ENCODE peak calls at places on chromosomes 4 and X, in seven cellular contexts. F is activated gamma-delta T cell treated with Interleukin-2 at 50 U/mL for 16 hours, G is right cardiac atrium, H is H7, Q is T-cell, P is EH, Y is naive B cell. A is an unnamed sample.

GRCh38 chr4:138367942-138368341 is 125.8 kb upstream of the SLC7A11 start:
- DNase-seq in Q (no peak), Y (no peak), G (no peak), H (no peak), F (no peak), P (no peak), A (no peak)

GRCh38 chr4:7876096-7876993 is 63.3 kb downstream of the AFAP1 start:
- DNase-seq in F (peak; percentile 26), G (no peak), P (peak; percentile 57), Q (no peak), H (peak; percentile 72), Y (no peak), A (no peak)

GRCh38 chr4:8323947-8324555 is 54.5 kb downstream of the HTRA3 start:
- DNase-seq in Y (no peak), Q (no peak), G (no peak), P (peak; percentile 54), F (peak; percentile 0), H (no peak), A (no peak)

GRCh38 chr4:52658671-52659015 is 458 bp downstream of the USP46 start:
- DNase-seq in Q (no peak), F (peak; percentile 10), H (peak; percentile 82), G (no peak), P (no peak), Y (peak; percentile 6), A (no peak)

GRCh38 chrX:151151668-151152267 is 24.6 kb upstream of the GPR50 start:
- DNase-seq in Y (peak; percentile 23), H (peak; percentile 39), P (peak; percentile 55), Q (no peak), G (no peak), F (peak; percentile 24), A (peak; percentile 32)

GRCh38 chr4:175531405-175532091 is 280.5 kb downstream of the GPM6A start:
- DNase-seq in Y (no peak), P (peak; percentile 70), H (no peak), G (no peak), F (no peak), Q (no peak), A (no peak)

GRCh38 chr4:119523399-119523798 is 105.2 kb downstream of the PDE5A start:
- DNase-seq in P (no peak), H (no peak), Q (no peak), F (no peak), G (no peak), Y (no peak), A (no peak)

GRCh38 chrX:2464677-2465166 is 36.1 kb downstream of the DHRSX start:
- DNase-seq in P (no peak), Q (no peak), H (no peak), G (peak; percentile 8), F (no peak), Y (no peak), A (no peak)

GRCh38 chrX:24190500-24191156 is 41.1 kb downstream of the ZFX start:
- DNase-seq in Q (no peak), Y (no peak), F (no peak), G (no peak), H (no peak), P (peak; percentile 45), A (no peak)

GRCh38 chr4:48594185-48594584 is 104.1 kb downstream of the ZAR1 start:
- DNase-seq in H (peak; percentile 20), P (no peak), G (no peak), Y (no peak), F (no peak), Q (no peak), A (no peak)

GRCh38 chrX:42804524-42804923 is 26.6 kb upstream of the PPP1R2C start:
- DNase-seq in Q (no peak), P (no peak), H (peak; percentile 71), F (no peak), Y (no peak), G (no peak), A (no peak)

GRCh38 chr4:152094851-152095700 is 334.3 kb upstream of the GATB start:
- DNase-seq in P (peak; percentile 76), H (no peak), G (no peak), Q (no peak), Y (no peak), F (no peak), A (no peak)

GRCh38 chr4:8117278-8117682 is 41.3 kb downstream of the ABLIM2 start:
- DNase-seq in G (peak; percentile 78), Q (peak; percentile 13), F (no peak), H (peak; percentile 90), Y (peak; percentile 25), P (peak; percentile 48), A (no peak)

GRCh38 chr4:150999091-150999490 is 16.0 kb downstream of the LRBA start:
- DNase-seq in P (no peak), G (no peak), Q (no peak), Y (peak; percentile 34), F (no peak), H (no peak), A (no peak)

GRCh38 chr4:6152879-6153705 is 47.3 kb downstream of the JAKMIP1 start:
- DNase-seq in Y (no peak), P (no peak), H (no peak), F (peak; percentile 19), G (no peak), Q (no peak), A (no peak)

GRCh38 chr4:101155859-101156430 is 191.4 kb downstream of the PPP3CA start:
- DNase-seq in H (no peak), Q (no peak), F (no peak), P (no peak), Y (no peak), G (no peak), A (no peak)

GRCh38 chrX:48466696-48467095 is 3.4 kb downstream of the SLC38A5 start:
- DNase-seq in G (no peak), Q (no peak), Y (no peak), P (no peak), F (no peak), H (peak; percentile 77), A (no peak)

GRCh38 chr4:185640809-185641675 is 105.7 kb upstream of the PDLIM3 start:
- DNase-seq in P (peak; percentile 72), F (no peak), H (peak; percentile 34), Q (no peak), Y (peak; percentile 2), G (no peak), A (peak; percentile 9)

GRCh38 chr4:90174622-90175023 is 47.4 kb downstream of the CCSER1 start:
- DNase-seq in Y (no peak), Q (no peak), G (no peak), H (no peak), F (no peak), P (no peak), A (no peak)

GRCh38 chr4:68803013-68803412 is 12.8 kb upstream of the UGT2B10 start:
- DNase-seq in F (no peak), P (no peak), H (no peak), Q (no peak), Y (no peak), G (no peak), A (no peak)

GRCh38 chrX:130028196-130028595 is 45.8 kb downstream of the BCORL1 start:
- DNase-seq in Y (peak; percentile 40), G (peak; percentile 80), F (peak; percentile 52), H (peak; percentile 74), Q (peak; percentile 39), P (peak; percentile 30), A (peak; percentile 43)

GRCh38 chr4:152540293-152540674 is 4.4 kb upstream of the FBXW7 start:
- DNase-seq in P (no peak), F (no peak), G (no peak), Q (no peak), Y (no peak), H (peak; percentile 75), A (no peak)

GRCh38 chr4:47907247-47907646 is 7.1 kb downstream of the NFXL1 start:
- DNase-seq in G (no peak), F (no peak), P (peak; percentile 43), H (no peak), Q (no peak), Y (no peak), A (no peak)

GRCh38 chrX:70033348-70033747 is 16.4 kb downstream of the AWAT2 start:
- DNase-seq in F (no peak), G (peak; percentile 68), P (peak; percentile 49), Q (peak; percentile 18), H (peak; percentile 61), Y (no peak), A (no peak)

GRCh38 chrX:39204349-39204748 is 403.1 kb downstream of the MID1IP1 start:
- DNase-seq in P (no peak), F (no peak), G (no peak), Q (no peak), H (no peak), Y (no peak), A (no peak)